ENCODE peak calls at places on chromosome 5, in nine cellular contexts. U is HepG2, O is breast epithelium, H is GM12891, Z is NB4, D is A549, I is heart left ventricle, G is endothelial cell of umbilical vein, F is prostate gland. E is an unnamed sample.

GRCh38 chr5:145483211-145483610 is 351.9 kb downstream of the PRELID2 start:
- DNase-seq in U (no peak), O (no peak), H (no peak), Z (no peak), D (no peak), I (no peak), G (no peak), F (no peak), E (no peak)

GRCh38 chr5:122019936-122020590 is 58.0 kb downstream of the LOX start:
- DNase-seq in U (no peak), O (no peak), H (no peak), Z (no peak), D (no peak), I (no peak), G (no peak), F (no peak), E (no peak)

GRCh38 chr5:4893063-4893744 is 246.9 kb upstream of the ADAMTS16 start:
- DNase-seq in U (no peak), O (no peak), H (no peak), Z (no peak), D (no peak), I (no peak), G (no peak), F (no peak), E (no peak)

GRCh38 chr5:150624334-150625163 is 15.9 kb upstream of the SYNPO start:
- DNase-seq in U (no peak), O (no peak), H (peak), Z (peak), D (peak), I (no peak), G (no peak), F (no peak), E (no peak)

GRCh38 chr5:71528206-71528605 is 58.9 kb upstream of the MCCC2 start:
- DNase-seq in U (no peak), O (no peak), H (no peak), Z (no peak), D (no peak), I (no peak), G (no peak), F (no peak), E (no peak)

GRCh38 chr5:18968966-18969365 is 1019.0 kb downstream of the CDH18 start:
- DNase-seq in U (no peak), O (no peak), H (no peak), Z (no peak), D (no peak), I (no peak), G (no peak), F (no peak), E (no peak)

GRCh38 chr5:157245477-157245876 is 20.4 kb upstream of the CYFIP2 start:
- DNase-seq in U (no peak), O (no peak), H (no peak), Z (no peak), D (no peak), I (no peak), G (no peak), F (no peak), E (no peak)

GRCh38 chr5:136399512-136399911 is 34.2 kb upstream of the TRPC7 start:
- DNase-seq in U (no peak), O (no peak), H (no peak), Z (no peak), D (no peak), I (no peak), G (no peak), F (no peak), E (no peak)

GRCh38 chr5:43609752-43610151 is 6.8 kb downstream of the NNT start:
- DNase-seq in U (no peak), O (no peak), H (peak), Z (peak), D (no peak), I (no peak), G (no peak), F (no peak), E (no peak)

GRCh38 chr5:77129386-77129785 is 42.3 kb upstream of the ZBED3 start:
- DNase-seq in U (peak), O (no peak), H (no peak), Z (peak), D (peak), I (no peak), G (peak), F (peak), E (no peak)

GRCh38 chr5:11476866-11477265 is 427.4 kb downstream of the CTNND2 start:
- DNase-seq in U (no peak), O (no peak), H (no peak), Z (no peak), D (no peak), I (no peak), G (no peak), F (no peak), E (no peak)

GRCh38 chr5:74516217-74516636 is 124.3 kb downstream of the ENC1 start:
- DNase-seq in U (peak), O (no peak), H (no peak), Z (no peak), D (no peak), I (peak), G (no peak), F (no peak), E (no peak)

GRCh38 chr5:57036621-57037160 is 84.8 kb upstream of the MIER3 start:
- DNase-seq in U (no peak), O (no peak), H (no peak), Z (no peak), D (no peak), I (no peak), G (no peak), F (no peak), E (no peak)

GRCh38 chr5:535781-536698 is 11.8 kb upstream of the SLC9A3 start:
- DNase-seq in U (no peak), O (no peak), H (no peak), Z (no peak), D (no peak), I (peak), G (no peak), F (no peak), E (no peak)

GRCh38 chr5:143124593-143124992 is 278.9 kb downstream of the NR3C1 start:
- DNase-seq in U (peak), O (no peak), H (no peak), Z (peak), D (no peak), I (no peak), G (no peak), F (no peak), E (no peak)

GRCh38 chr5:14438195-14438606 is 143.4 kb upstream of the OTULINL start:
- DNase-seq in U (no peak), O (no peak), H (no peak), Z (no peak), D (no peak), I (no peak), G (no peak), F (no peak), E (no peak)

GRCh38 chr5:56669534-56670483 is 145.5 kb upstream of the MAP3K1 start:
- DNase-seq in U (peak), O (peak), H (peak), Z (peak), D (no peak), I (peak), G (no peak), F (peak), E (peak)

DNA sequence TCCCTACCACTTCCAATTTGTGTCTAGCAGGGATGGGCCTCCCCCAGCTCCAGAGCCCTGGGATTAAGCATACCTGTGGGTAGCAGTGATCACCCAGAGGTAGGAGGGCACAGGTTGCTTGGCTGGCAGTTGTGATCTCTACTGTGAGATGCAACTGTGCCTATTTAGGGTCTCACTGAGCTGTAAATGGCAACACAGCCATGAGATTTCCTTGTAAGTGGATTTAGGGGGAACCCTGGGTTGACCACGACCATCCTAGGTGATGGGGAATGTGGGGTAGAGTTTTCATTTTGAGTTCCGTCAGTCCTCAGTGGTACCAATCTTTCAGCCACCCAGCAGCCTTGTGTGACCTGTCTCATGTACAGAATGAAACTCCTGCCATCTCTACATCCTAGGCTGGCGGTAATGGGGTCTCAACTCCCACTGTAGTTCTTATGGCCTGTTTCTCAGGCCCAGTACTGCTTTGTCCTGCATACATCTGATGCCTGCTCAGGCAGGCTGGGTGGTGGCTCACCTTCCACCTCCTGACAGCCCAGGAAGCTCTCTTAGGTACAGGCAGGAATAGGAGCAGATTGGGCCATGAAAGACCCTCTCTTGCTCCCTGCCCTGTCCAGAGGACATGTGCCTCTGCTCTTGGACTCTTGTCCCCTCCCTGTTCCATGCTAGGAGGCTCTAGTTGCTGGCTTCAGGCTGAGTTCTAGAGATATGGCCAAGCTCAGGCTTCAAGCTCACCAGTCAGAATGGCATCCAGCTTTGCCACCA is 8.1 kb downstream of the HNRNPAB start:
- DNase-seq in U (no peak), O (no peak), H (no peak), Z (peak), D (no peak), I (no peak), G (no peak), F (no peak), E (no peak)
- TF ChIP-seq POLR2A in U (peak), O (no peak), H (no peak), Z (no peak), D (no peak), I (no peak), G (peak), F (no peak), E (no peak)

DNA sequence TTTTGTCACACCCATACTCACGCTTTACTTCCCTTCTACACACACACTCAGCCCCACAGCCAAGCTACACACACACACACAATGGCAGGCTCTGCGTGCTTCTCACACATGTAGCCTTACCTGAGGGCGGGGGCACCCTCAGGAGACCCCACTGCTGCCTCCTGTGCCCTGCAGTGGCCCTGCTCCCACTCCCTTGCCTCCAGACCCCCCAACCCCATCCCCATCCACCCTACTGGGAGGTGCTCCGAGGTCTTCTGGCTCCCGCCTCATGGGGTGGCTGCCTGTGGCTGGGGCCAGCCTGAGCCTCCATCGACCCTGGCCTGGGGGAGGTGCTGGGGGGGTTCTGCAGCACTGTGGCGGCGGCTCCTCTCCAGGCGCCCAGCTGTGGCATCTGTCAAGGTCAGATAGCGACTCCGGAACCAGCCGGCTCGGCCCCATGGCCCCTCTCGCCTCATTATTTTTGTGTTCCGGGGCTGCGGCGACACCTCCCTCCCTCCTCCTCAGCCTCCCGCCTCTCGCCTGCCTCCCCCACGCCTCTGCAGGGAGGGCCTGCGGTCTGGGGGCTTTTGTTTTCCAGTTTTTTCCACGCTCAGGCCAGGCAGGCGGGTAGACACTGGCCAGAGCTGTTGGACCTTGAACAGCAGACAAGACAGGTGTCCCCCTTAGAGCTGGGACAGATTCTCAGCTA is 21.7 kb downstream of the CXXC5 start:
- DNase-seq in U (peak), O (no peak), H (peak), Z (peak), D (no peak), I (peak), G (no peak), F (no peak), E (no peak)
- TF ChIP-seq POLR2A in U (no peak), O (no peak), H (no peak), Z (no peak), D (no peak), I (no peak), G (no peak), F (no peak), E (no peak)

GRCh38 chr5:149358818-149359217 is 972 bp downstream of the PCYOX1L start:
- DNase-seq in U (no peak), O (no peak), H (no peak), Z (no peak), D (no peak), I (no peak), G (no peak), F (no peak), E (no peak)

GRCh38 chr5:149356391-149356790 is 1.5 kb upstream of the PCYOX1L start:
- DNase-seq in U (no peak), O (no peak), H (no peak), Z (no peak), D (no peak), I (no peak), G (no peak), F (no peak), E (no peak)

GRCh38 chr5:149355688-149356087 is 2.2 kb upstream of the PCYOX1L start:
- DNase-seq in U (no peak), O (no peak), H (no peak), Z (no peak), D (no peak), I (no peak), G (no peak), F (no peak), E (no peak)

GRCh38 chr5:149358294-149358651 is 427 bp downstream of the PCYOX1L start:
- DNase-seq in U (no peak), O (no peak), H (no peak), Z (peak), D (no peak), I (peak), G (no peak), F (no peak), E (no peak)

DNA sequence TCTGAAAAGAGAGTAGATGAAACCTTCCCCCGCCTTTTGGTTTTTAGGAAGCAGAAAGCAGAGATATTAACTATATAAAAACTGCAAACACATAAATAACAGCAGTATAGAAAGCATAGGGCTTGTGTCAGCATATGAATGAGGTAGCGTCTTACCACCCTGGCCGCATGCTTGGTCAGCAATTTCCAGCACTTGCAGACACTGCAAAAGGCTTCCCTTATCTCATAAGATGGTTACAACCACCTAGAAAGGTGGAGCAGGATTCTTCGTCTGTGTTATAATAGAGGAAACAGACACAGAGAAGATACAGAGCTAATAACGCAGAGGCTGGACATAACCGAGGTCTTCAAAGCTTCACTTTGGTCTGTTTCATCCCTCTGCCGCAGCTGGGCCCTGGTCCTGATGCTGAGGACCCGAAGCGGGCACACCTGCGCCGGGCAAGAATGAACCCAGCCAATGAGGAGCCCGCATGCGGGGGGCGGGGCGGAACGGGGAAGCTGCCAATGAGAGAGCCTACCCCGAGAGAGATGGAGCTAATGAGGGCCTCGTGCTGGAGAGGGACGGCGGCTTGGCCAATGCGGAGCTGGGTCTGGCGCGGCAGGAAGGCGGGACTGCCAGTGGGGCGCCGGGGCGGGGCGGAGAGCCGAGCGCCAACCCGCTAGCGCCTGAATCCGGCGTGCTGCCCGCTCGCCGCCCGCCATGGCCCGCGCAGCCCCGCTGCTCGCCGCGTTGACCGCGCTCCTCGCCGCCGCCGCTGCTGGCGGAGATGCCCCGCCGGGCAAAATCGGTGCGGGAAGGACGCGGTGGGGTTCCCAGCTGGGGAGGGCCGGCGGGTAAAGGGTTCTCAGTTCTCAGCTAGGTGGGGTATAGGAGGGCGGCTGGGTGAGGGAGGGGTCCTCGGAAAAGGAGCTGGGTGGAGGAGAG is at the start of gene PCYOX1L:
- DNase-seq in U (peak), O (peak), H (peak), Z (peak), D (peak), I (peak), G (peak), F (peak), E (peak)
- TF ChIP-seq POLR2A in U (no peak), O (no peak), H (no peak), Z (peak), D (peak), I (no peak), G (peak), F (no peak), E (peak)

DNA sequence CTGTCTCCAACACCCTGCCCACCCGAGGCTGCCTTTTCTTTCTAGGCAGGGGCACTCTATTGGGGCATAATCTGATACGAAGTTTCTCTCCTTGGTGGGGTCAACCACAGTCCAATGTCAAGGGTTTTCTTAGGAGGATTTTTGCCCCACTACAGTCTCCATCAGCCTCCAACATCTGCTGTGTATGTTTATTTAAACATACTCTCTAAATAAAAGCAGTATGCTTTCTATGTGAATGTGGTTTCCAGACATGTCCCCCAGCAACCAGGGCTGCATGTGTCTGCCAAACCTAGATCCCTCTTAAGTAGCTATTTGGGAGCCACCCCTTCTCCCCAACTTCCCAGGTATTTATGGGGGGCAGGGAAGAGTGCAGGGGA is 75.6 kb downstream of the NREP start:
- DNase-seq in U (no peak), O (no peak), H (no peak), Z (no peak), D (no peak), I (no peak), G (no peak), F (no peak), E (no peak)
- TF ChIP-seq POLR2A in U (no peak), O (no peak), H (no peak), Z (no peak), D (no peak), I (no peak), G (no peak), F (no peak), E (no peak)